ENCODE peak calls at places on chromosomes 4 and X, in seven cellular contexts. One of them, this sample, is unnamed.

GRCh38 chr4:39638358-39639239 is at the start of gene SMIM14:
- DNase-seq in stimulated activated CD8-positive, alpha-beta memory T cell treated with anti-CD3 and anti-CD28 coated beads, Interleukin-15, amount 100 ng/mL, for 24 hours: peak
- DNase-seq in omental fat pad: peak
- DNase-seq in A549: peak
- DNase-seq in spleen: peak
- DNase-seq in T-helper 17 cell: peak
- DNase-seq in NAMALWA: peak
- DNase-seq in this sample: peak

GRCh38 chr4:16626945-16627344 is 271.5 kb downstream of the LDB2 start:
- DNase-seq in stimulated activated CD8-positive, alpha-beta memory T cell treated with anti-CD3 and anti-CD28 coated beads, Interleukin-15, amount 100 ng/mL, for 24 hours: no peak
- DNase-seq in omental fat pad: peak
- DNase-seq in A549: no peak
- DNase-seq in spleen: no peak
- DNase-seq in T-helper 17 cell: no peak
- DNase-seq in NAMALWA: no peak
- DNase-seq in this sample: peak

GRCh38 chr4:150683775-150684350 is 101.9 kb downstream of the MAB21L2 start:
- DNase-seq in stimulated activated CD8-positive, alpha-beta memory T cell treated with anti-CD3 and anti-CD28 coated beads, Interleukin-15, amount 100 ng/mL, for 24 hours: no peak
- DNase-seq in omental fat pad: no peak
- DNase-seq in A549: no peak
- DNase-seq in spleen: no peak
- DNase-seq in T-helper 17 cell: no peak
- DNase-seq in NAMALWA: peak
- DNase-seq in this sample: no peak

GRCh38 chr4:159451006-159451405 is 348.1 kb downstream of the RAPGEF2 start:
- DNase-seq in stimulated activated CD8-positive, alpha-beta memory T cell treated with anti-CD3 and anti-CD28 coated beads, Interleukin-15, amount 100 ng/mL, for 24 hours: no peak
- DNase-seq in omental fat pad: no peak
- DNase-seq in A549: no peak
- DNase-seq in spleen: no peak
- DNase-seq in T-helper 17 cell: no peak
- DNase-seq in NAMALWA: no peak
- DNase-seq in this sample: no peak

GRCh38 chrX:1493877-1494510 is 41.3 kb upstream of the ASMTL start:
- DNase-seq in stimulated activated CD8-positive, alpha-beta memory T cell treated with anti-CD3 and anti-CD28 coated beads, Interleukin-15, amount 100 ng/mL, for 24 hours: no peak
- DNase-seq in omental fat pad: no peak
- DNase-seq in A549: no peak
- DNase-seq in spleen: peak
- DNase-seq in T-helper 17 cell: no peak
- DNase-seq in NAMALWA: peak
- DNase-seq in this sample: no peak

GRCh38 chr4:139243448-139244365 is 36.3 kb downstream of the MGARP start:
- DNase-seq in stimulated activated CD8-positive, alpha-beta memory T cell treated with anti-CD3 and anti-CD28 coated beads, Interleukin-15, amount 100 ng/mL, for 24 hours: no peak
- DNase-seq in omental fat pad: no peak
- DNase-seq in A549: peak
- DNase-seq in spleen: no peak
- DNase-seq in T-helper 17 cell: no peak
- DNase-seq in NAMALWA: no peak
- DNase-seq in this sample: peak

GRCh38 chr4:62004881-62005280 is 804.8 kb downstream of the ADGRL3 start:
- DNase-seq in stimulated activated CD8-positive, alpha-beta memory T cell treated with anti-CD3 and anti-CD28 coated beads, Interleukin-15, amount 100 ng/mL, for 24 hours: no peak
- DNase-seq in omental fat pad: no peak
- DNase-seq in A549: no peak
- DNase-seq in spleen: no peak
- DNase-seq in T-helper 17 cell: no peak
- DNase-seq in NAMALWA: no peak
- DNase-seq in this sample: no peak

GRCh38 chr4:185429660-185430059 is 3.9 kb upstream of the UFSP2 start:
- DNase-seq in stimulated activated CD8-positive, alpha-beta memory T cell treated with anti-CD3 and anti-CD28 coated beads, Interleukin-15, amount 100 ng/mL, for 24 hours: no peak
- DNase-seq in omental fat pad: no peak
- DNase-seq in A549: no peak
- DNase-seq in spleen: no peak
- DNase-seq in T-helper 17 cell: no peak
- DNase-seq in NAMALWA: no peak
- DNase-seq in this sample: no peak

GRCh38 chrX:107851215-107851614 is 25.5 kb downstream of the MID2 start:
- DNase-seq in stimulated activated CD8-positive, alpha-beta memory T cell treated with anti-CD3 and anti-CD28 coated beads, Interleukin-15, amount 100 ng/mL, for 24 hours: no peak
- DNase-seq in omental fat pad: no peak
- DNase-seq in A549: no peak
- DNase-seq in spleen: no peak
- DNase-seq in T-helper 17 cell: no peak
- DNase-seq in NAMALWA: no peak
- DNase-seq in this sample: no peak

GRCh38 chrX:76148753-76149152 is 24.1 kb upstream of the PBDC1 start:
- DNase-seq in stimulated activated CD8-positive, alpha-beta memory T cell treated with anti-CD3 and anti-CD28 coated beads, Interleukin-15, amount 100 ng/mL, for 24 hours: no peak
- DNase-seq in omental fat pad: no peak
- DNase-seq in A549: peak
- DNase-seq in spleen: peak
- DNase-seq in T-helper 17 cell: peak
- DNase-seq in NAMALWA: peak
- DNase-seq in this sample: no peak

GRCh38 chr4:185396724-185397402 is at the start of gene ANKRD37:
- DNase-seq in stimulated activated CD8-positive, alpha-beta memory T cell treated with anti-CD3 and anti-CD28 coated beads, Interleukin-15, amount 100 ng/mL, for 24 hours: no peak
- DNase-seq in omental fat pad: no peak
- DNase-seq in A549: peak
- DNase-seq in spleen: peak
- DNase-seq in T-helper 17 cell: no peak
- DNase-seq in NAMALWA: peak
- DNase-seq in this sample: no peak

GRCh38 chr4:115671581-115671980 is 558.2 kb upstream of the NDST4 start:
- DNase-seq in stimulated activated CD8-positive, alpha-beta memory T cell treated with anti-CD3 and anti-CD28 coated beads, Interleukin-15, amount 100 ng/mL, for 24 hours: no peak
- DNase-seq in omental fat pad: no peak
- DNase-seq in A549: peak
- DNase-seq in spleen: no peak
- DNase-seq in T-helper 17 cell: no peak
- DNase-seq in NAMALWA: no peak
- DNase-seq in this sample: peak

GRCh38 chr4:3074078-3074845 is at the start of the genes HTT and HTT-AS:
- DNase-seq in stimulated activated CD8-positive, alpha-beta memory T cell treated with anti-CD3 and anti-CD28 coated beads, Interleukin-15, amount 100 ng/mL, for 24 hours: peak
- DNase-seq in omental fat pad: peak
- DNase-seq in A549: peak
- DNase-seq in spleen: peak
- DNase-seq in T-helper 17 cell: peak
- DNase-seq in NAMALWA: peak
- DNase-seq in this sample: peak

GRCh38 chr4:145656156-145656555 is 23.8 kb upstream of the C4orf51 start:
- DNase-seq in stimulated activated CD8-positive, alpha-beta memory T cell treated with anti-CD3 and anti-CD28 coated beads, Interleukin-15, amount 100 ng/mL, for 24 hours: no peak
- DNase-seq in omental fat pad: no peak
- DNase-seq in A549: no peak
- DNase-seq in spleen: no peak
- DNase-seq in T-helper 17 cell: no peak
- DNase-seq in NAMALWA: no peak
- DNase-seq in this sample: no peak

GRCh38 chrX:15515931-15516330 is 15.3 kb downstream of the BMX start:
- DNase-seq in stimulated activated CD8-positive, alpha-beta memory T cell treated with anti-CD3 and anti-CD28 coated beads, Interleukin-15, amount 100 ng/mL, for 24 hours: no peak
- DNase-seq in omental fat pad: no peak
- DNase-seq in A549: no peak
- DNase-seq in spleen: no peak
- DNase-seq in T-helper 17 cell: no peak
- DNase-seq in NAMALWA: no peak
- DNase-seq in this sample: no peak

GRCh38 chr4:131054489-131055019 is 1958.6 kb downstream of the C4orf33 start:
- DNase-seq in stimulated activated CD8-positive, alpha-beta memory T cell treated with anti-CD3 and anti-CD28 coated beads, Interleukin-15, amount 100 ng/mL, for 24 hours: no peak
- DNase-seq in omental fat pad: no peak
- DNase-seq in A549: peak
- DNase-seq in spleen: no peak
- DNase-seq in T-helper 17 cell: no peak
- DNase-seq in NAMALWA: peak
- DNase-seq in this sample: no peak

GRCh38 chr4:92968996-92969395 is 665.2 kb downstream of the GRID2 start:
- DNase-seq in stimulated activated CD8-positive, alpha-beta memory T cell treated with anti-CD3 and anti-CD28 coated beads, Interleukin-15, amount 100 ng/mL, for 24 hours: no peak
- DNase-seq in omental fat pad: no peak
- DNase-seq in A549: no peak
- DNase-seq in spleen: no peak
- DNase-seq in T-helper 17 cell: no peak
- DNase-seq in NAMALWA: no peak
- DNase-seq in this sample: no peak

GRCh38 chr4:1321946-1322650 is 24.9 kb upstream of the UVSSA start:
- DNase-seq in stimulated activated CD8-positive, alpha-beta memory T cell treated with anti-CD3 and anti-CD28 coated beads, Interleukin-15, amount 100 ng/mL, for 24 hours: no peak
- DNase-seq in omental fat pad: no peak
- DNase-seq in A549: no peak
- DNase-seq in spleen: peak
- DNase-seq in T-helper 17 cell: no peak
- DNase-seq in NAMALWA: no peak
- DNase-seq in this sample: no peak

GRCh38 chr4:135371137-135371536 is 1169.5 kb upstream of the PABPC4L start:
- DNase-seq in stimulated activated CD8-positive, alpha-beta memory T cell treated with anti-CD3 and anti-CD28 coated beads, Interleukin-15, amount 100 ng/mL, for 24 hours: no peak
- DNase-seq in omental fat pad: no peak
- DNase-seq in A549: no peak
- DNase-seq in spleen: no peak
- DNase-seq in T-helper 17 cell: no peak
- DNase-seq in NAMALWA: peak
- DNase-seq in this sample: no peak

GRCh38 chrX:23223169-23223568 is 111.5 kb upstream of the PTCHD1 start:
- DNase-seq in stimulated activated CD8-positive, alpha-beta memory T cell treated with anti-CD3 and anti-CD28 coated beads, Interleukin-15, amount 100 ng/mL, for 24 hours: no peak
- DNase-seq in omental fat pad: no peak
- DNase-seq in A549: no peak
- DNase-seq in spleen: no peak
- DNase-seq in T-helper 17 cell: no peak
- DNase-seq in NAMALWA: no peak
- DNase-seq in this sample: no peak

GRCh38 chr4:152655272-152656129 is 24.3 kb downstream of the TMEM154 start:
- DNase-seq in stimulated activated CD8-positive, alpha-beta memory T cell treated with anti-CD3 and anti-CD28 coated beads, Interleukin-15, amount 100 ng/mL, for 24 hours: no peak
- DNase-seq in omental fat pad: no peak
- DNase-seq in A549: no peak
- DNase-seq in spleen: no peak
- DNase-seq in T-helper 17 cell: no peak
- DNase-seq in NAMALWA: no peak
- DNase-seq in this sample: no peak

GRCh38 chr4:153154010-153154975 is 50.0 kb upstream of the TRIM2 start:
- DNase-seq in stimulated activated CD8-positive, alpha-beta memory T cell treated with anti-CD3 and anti-CD28 coated beads, Interleukin-15, amount 100 ng/mL, for 24 hours: no peak
- DNase-seq in omental fat pad: no peak
- DNase-seq in A549: peak
- DNase-seq in spleen: no peak
- DNase-seq in T-helper 17 cell: no peak
- DNase-seq in NAMALWA: no peak
- DNase-seq in this sample: no peak

GRCh38 chrX:153184787-153185186 is 5.7 kb downstream of the MAGEA1 start:
- DNase-seq in stimulated activated CD8-positive, alpha-beta memory T cell treated with anti-CD3 and anti-CD28 coated beads, Interleukin-15, amount 100 ng/mL, for 24 hours: no peak
- DNase-seq in omental fat pad: no peak
- DNase-seq in A549: no peak
- DNase-seq in spleen: no peak
- DNase-seq in T-helper 17 cell: no peak
- DNase-seq in NAMALWA: no peak
- DNase-seq in this sample: no peak

GRCh38 chr4:169159614-169160013 is 111.1 kb downstream of the SH3RF1 start:
- DNase-seq in stimulated activated CD8-positive, alpha-beta memory T cell treated with anti-CD3 and anti-CD28 coated beads, Interleukin-15, amount 100 ng/mL, for 24 hours: no peak
- DNase-seq in omental fat pad: no peak
- DNase-seq in A549: no peak
- DNase-seq in spleen: no peak
- DNase-seq in T-helper 17 cell: no peak
- DNase-seq in NAMALWA: no peak
- DNase-seq in this sample: peak

GRCh38 chr4:40998680-40999358 is 215.5 kb downstream of the APBB2 start:
- DNase-seq in stimulated activated CD8-positive, alpha-beta memory T cell treated with anti-CD3 and anti-CD28 coated beads, Interleukin-15, amount 100 ng/mL, for 24 hours: no peak
- DNase-seq in omental fat pad: no peak
- DNase-seq in A549: peak
- DNase-seq in spleen: no peak
- DNase-seq in T-helper 17 cell: no peak
- DNase-seq in NAMALWA: no peak
- DNase-seq in this sample: no peak

GRCh38 chr4:41384992-41385391 is 128.3 kb downstream of the UCHL1 start:
- DNase-seq in stimulated activated CD8-positive, alpha-beta memory T cell treated with anti-CD3 and anti-CD28 coated beads, Interleukin-15, amount 100 ng/mL, for 24 hours: no peak
- DNase-seq in omental fat pad: no peak
- DNase-seq in A549: no peak
- DNase-seq in spleen: peak
- DNase-seq in T-helper 17 cell: no peak
- DNase-seq in NAMALWA: no peak
- DNase-seq in this sample: no peak

GRCh38 chrX:152923599-152923998 is 25.7 kb downstream of the ZNF185 start:
- DNase-seq in stimulated activated CD8-positive, alpha-beta memory T cell treated with anti-CD3 and anti-CD28 coated beads, Interleukin-15, amount 100 ng/mL, for 24 hours: no peak
- DNase-seq in omental fat pad: no peak
- DNase-seq in A549: no peak
- DNase-seq in spleen: no peak
- DNase-seq in T-helper 17 cell: no peak
- DNase-seq in NAMALWA: no peak
- DNase-seq in this sample: no peak

GRCh38 chr4:139902328-139903217 is 237.0 kb downstream of the MGST2 start:
- DNase-seq in stimulated activated CD8-positive, alpha-beta memory T cell treated with anti-CD3 and anti-CD28 coated beads, Interleukin-15, amount 100 ng/mL, for 24 hours: no peak
- DNase-seq in omental fat pad: no peak
- DNase-seq in A549: no peak
- DNase-seq in spleen: no peak
- DNase-seq in T-helper 17 cell: no peak
- DNase-seq in NAMALWA: no peak
- DNase-seq in this sample: no peak

This sample was measured in skeletal muscle cell.